ENCODE peak calls at places on chromosomes 3 and 15, in four cellular contexts. R, B, O and S are unnamed samples.

GRCh38 chr3:64650710-64651109 is 37.1 kb downstream of the ADAMTS9 start:
- DNase-seq in O (no peak), R (no peak), B (no peak), S (no peak)

GRCh38 chr3:72892081-72892763 is 4.4 kb downstream of the GXYLT2 start:
- DNase-seq in R (no peak), O (no peak), B (no peak), S (peak)

GRCh38 chr3:32844914-32845313 is 27.1 kb downstream of the TRIM71 start:
- DNase-seq in O (no peak), B (no peak), R (no peak), S (no peak)

GRCh38 chr3:7546219-7546618 is 685.3 kb downstream of the GRM7 start:
- DNase-seq in R (peak), B (no peak), O (no peak), S (no peak)

GRCh38 chr3:170356596-170357175 is 829 bp upstream of the SKIL start:
- DNase-seq in O (no peak), R (peak), B (peak), S (peak)

GRCh38 chr3:135762188-135762853 is 203.2 kb upstream of the PPP2R3A start:
- DNase-seq in O (no peak), R (no peak), B (peak), S (no peak)

GRCh38 chr15:82810061-82810862 is 834 bp downstream of the WHAMM start:
- DNase-seq in O (peak), R (peak), B (peak), S (peak)

GRCh38 chr15:36661042-36661441 is 81.6 kb downstream of the CDIN1 start:
- DNase-seq in B (no peak), O (no peak), R (no peak), S (no peak)

GRCh38 chr15:68807249-68807648 is 13.4 kb downstream of the ANP32A start:
- DNase-seq in O (no peak), R (no peak), B (no peak), S (no peak)

GRCh38 chr15:86373147-86373546 is 293.5 kb downstream of the AGBL1 start:
- DNase-seq in B (no peak), R (no peak), O (no peak), S (no peak)

GRCh38 chr3:36227982-36228381 is 152.3 kb upstream of the STAC start:
- DNase-seq in R (no peak), O (no peak), B (no peak), S (no peak)

GRCh38 chr3:182697345-182697919 is 95.9 kb upstream of the ATP11B start:
- DNase-seq in O (no peak), B (no peak), R (no peak), S (no peak)

GRCh38 chr3:73683706-73684105 is 59.0 kb upstream of the PDZRN3 start:
- DNase-seq in R (no peak), B (no peak), O (no peak), S (no peak)

GRCh38 chr3:97692831-97693230 is 71.7 kb upstream of the ARL6 start:
- DNase-seq in O (no peak), B (no peak), R (no peak), S (no peak)

GRCh38 chr15:38685686-38686339 is 121.2 kb upstream of the RASGRP1 start:
- DNase-seq in B (no peak), O (no peak), R (no peak), S (no peak)

GRCh38 chr3:25423780-25424179 is 4.3 kb upstream of the RARB start:
- DNase-seq in B (no peak), R (peak), O (no peak), S (no peak)

GRCh38 chr15:39287322-39288195 is 293.3 kb upstream of the THBS1 start:
- DNase-seq in B (no peak), R (no peak), O (no peak), S (no peak)

GRCh38 chr3:129577356-129577755 is 29.1 kb downstream of the PLXND1 start:
- DNase-seq in R (no peak), B (no peak), O (peak), S (no peak)
- TF ChIP-seq MAX in R (no peak), B (no peak), O (no peak), S (no peak)

DNA sequence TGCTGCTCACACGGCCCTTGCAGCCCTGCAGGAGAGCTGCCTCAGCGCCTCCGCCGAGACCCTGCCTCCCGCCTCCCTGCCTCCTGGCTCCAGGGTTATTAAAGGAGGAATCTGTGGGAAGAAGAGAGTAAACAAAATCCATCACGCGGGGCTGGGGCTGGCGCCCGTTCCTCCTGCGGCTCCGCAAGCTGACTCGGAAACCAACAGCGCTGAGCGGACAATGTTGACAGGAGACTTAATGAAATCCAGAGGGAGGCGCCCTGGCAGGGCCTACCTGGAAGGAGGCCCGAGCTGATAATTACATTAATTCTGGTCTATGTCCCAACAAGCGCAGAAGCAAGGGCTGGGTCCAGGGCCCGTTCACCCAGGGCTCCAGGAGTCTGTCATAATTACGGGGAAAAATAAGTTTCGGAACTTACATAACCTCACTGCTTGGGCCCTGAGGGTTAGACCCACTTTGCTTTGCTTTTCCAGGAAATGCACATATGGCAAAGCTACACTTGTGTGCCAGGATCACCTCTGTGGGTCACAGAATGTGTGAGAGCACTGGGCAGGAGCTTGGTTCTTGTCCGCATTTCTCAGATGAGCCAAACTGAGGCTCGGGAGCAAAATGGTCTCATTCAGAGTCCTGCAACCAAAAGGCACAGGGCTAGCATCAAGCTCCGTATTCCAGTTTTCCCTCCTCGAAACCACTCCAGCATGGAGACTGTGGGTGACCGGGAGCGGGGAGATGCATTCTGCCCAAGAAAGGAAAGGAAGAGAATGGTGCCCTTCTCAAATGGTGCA is 43.8 kb upstream of the SLC6A6 start:
- DNase-seq in B (no peak), O (no peak), R (no peak), S (no peak)
- TF ChIP-seq MAX in B (no peak), O (no peak), R (no peak), S (no peak)

GRCh38 chr3:195849322-195850074 is 37.8 kb upstream of the MUC4 start:
- DNase-seq in O (no peak), R (peak), B (no peak), S (peak)
- TF ChIP-seq MAX in O (no peak), R (no peak), B (no peak), S (no peak)

GRCh38 chr3:123637131-123637530 is 52.3 kb upstream of the HACD2 start:
- DNase-seq in O (no peak), B (no peak), R (no peak), S (no peak)
- TF ChIP-seq MAX in O (no peak), B (no peak), R (no peak), S (no peak)

GRCh38 chr3:49198161-49198560 is 26.8 kb downstream of the KLHDC8B start:
- DNase-seq in R (no peak), B (no peak), O (no peak), S (no peak)

GRCh38 chr3:49199900-49200281 is 28.5 kb downstream of the KLHDC8B start:
- DNase-seq in O (no peak), B (no peak), R (no peak), S (no peak)

GRCh38 chr3:49198611-49199230 is 27.3 kb downstream of the KLHDC8B start:
- DNase-seq in R (no peak), O (no peak), B (no peak), S (no peak)

GRCh38 chr3:49205154-49205788 is 33.9 kb downstream of the KLHDC8B start:
- DNase-seq in B (no peak), R (no peak), O (no peak), S (no peak)

DNA sequence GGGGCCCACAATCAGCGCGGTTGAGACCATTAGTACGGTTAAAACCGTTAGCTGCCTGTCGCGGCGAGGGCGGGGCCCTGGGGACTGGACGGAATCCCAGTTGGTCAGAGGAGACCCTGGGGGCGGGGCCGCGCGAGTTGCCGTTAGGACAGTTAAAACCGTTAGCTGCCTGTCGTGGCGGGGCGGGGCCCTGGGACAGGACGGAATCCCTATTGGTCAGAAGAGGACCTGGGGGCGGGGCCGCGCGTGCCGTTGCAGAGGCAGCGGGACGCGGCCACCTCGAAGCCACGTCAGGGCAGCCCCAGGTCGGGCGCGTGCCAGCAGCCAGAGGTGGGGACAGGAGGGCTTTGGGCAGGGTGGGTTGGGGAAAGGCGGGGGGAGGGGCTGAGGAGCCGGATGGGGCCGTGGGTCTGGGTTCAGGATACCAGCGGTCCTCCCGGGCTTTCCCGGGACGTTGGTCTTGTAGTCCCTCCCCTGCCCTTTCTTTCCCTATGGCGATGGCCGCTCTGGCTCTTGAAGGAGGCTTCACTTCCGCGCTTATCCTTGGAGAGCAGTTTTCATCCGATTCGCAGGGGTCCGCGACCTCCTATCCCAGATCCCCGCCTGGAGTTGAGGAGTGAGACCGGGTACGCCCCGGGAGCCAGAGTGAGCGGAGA is 28.0 kb downstream of the KLHDC8B start:
- DNase-seq in R (no peak), B (peak), O (peak), S (no peak)
- TF ChIP-seq MAX in R (no peak), B (no peak), O (no peak), S (no peak)